ENCODE peak calls at places on chromosomes 7 and 10, in five cellular contexts. R is K562, J is H1, T is HepG2, Y is HCT116. S is an unnamed sample.

GRCh38 chr7:35695987-35696386 is 1.1 kb upstream of the HERPUD2 start:
- DNase-seq in J (no peak), T (no peak), Y (no peak), R (no peak), S (no peak)

GRCh38 chr10:131818510-131819234 is 82.1 kb upstream of the PPP2R2D start:
- DNase-seq in T (no peak), R (no peak), Y (no peak), J (peak; percentile 39), S (no peak)

GRCh38 chr7:157520249-157520648 is 183.4 kb downstream of the DNAJB6 start:
- DNase-seq in J (peak; percentile 38), T (no peak), Y (no peak), R (no peak), S (no peak)

GRCh38 chr10:84432891-84433290 is 104.5 kb downstream of the CCSER2 start:
- DNase-seq in R (no peak), T (no peak), Y (no peak), J (no peak), S (no peak)

GRCh38 chr7:155205368-155206285 is 92.1 kb upstream of the INSIG1 start:
- DNase-seq in R (peak; percentile 100), J (peak; percentile 55), T (no peak), Y (peak; percentile 91), S (no peak)

GRCh38 chr10:343231-344215 is 208.3 kb downstream of the ZMYND11 start:
- DNase-seq in J (no peak), Y (no peak), T (no peak), R (no peak), S (no peak)

GRCh38 chr10:79068562-79069324 is at the start of gene ZMIZ1:
- DNase-seq in R (peak; percentile 88), J (peak; percentile 92), T (peak; percentile 88), Y (peak; percentile 83), S (peak; percentile 73)

GRCh38 chr10:80172896-80173295 is 32.4 kb downstream of the ANXA11 start:
- DNase-seq in T (no peak), J (no peak), R (no peak), Y (no peak), S (no peak)

GRCh38 chr10:118768041-118768933 is 13.5 kb upstream of the CACUL1 start:
- DNase-seq in J (no peak), Y (no peak), R (no peak), T (no peak), S (no peak)

GRCh38 chr7:151207315-151207714 is 3.0 kb downstream of the H2BK1 start:
- DNase-seq in J (no peak), Y (no peak), T (no peak), R (no peak), S (no peak)

GRCh38 chr7:46558482-46559193 is 637.6 kb upstream of the IGFBP3 start:
- DNase-seq in R (no peak), Y (no peak), T (no peak), J (no peak), S (no peak)

GRCh38 chr7:76225951-76226350 is 24.3 kb downstream of the SRRM3 start:
- DNase-seq in J (no peak), T (peak; percentile 28), R (no peak), Y (no peak), S (no peak)

GRCh38 chr7:44153948-44154335 is 12.8 kb upstream of the MYL7 start:
- DNase-seq in J (no peak), T (no peak), Y (no peak), R (no peak), S (no peak)

GRCh38 chr7:116978006-116978405 is 24.7 kb downstream of the ST7 start:
- DNase-seq in R (no peak), T (no peak), Y (no peak), J (no peak), S (no peak)

GRCh38 chr7:116977172-116977571 is 23.9 kb downstream of the ST7 start:
- DNase-seq in Y (no peak), R (no peak), T (no peak), J (no peak), S (no peak)

GRCh38 chr7:116981887-116982430 is 28.7 kb downstream of the ST7 start:
- DNase-seq in J (no peak), Y (no peak), T (no peak), R (no peak), S (no peak)

GRCh38 chr7:116980354-116980753 is 27.1 kb downstream of the ST7 start:
- DNase-seq in Y (no peak), J (no peak), T (peak; percentile 23), R (no peak), S (no peak)

DNA sequence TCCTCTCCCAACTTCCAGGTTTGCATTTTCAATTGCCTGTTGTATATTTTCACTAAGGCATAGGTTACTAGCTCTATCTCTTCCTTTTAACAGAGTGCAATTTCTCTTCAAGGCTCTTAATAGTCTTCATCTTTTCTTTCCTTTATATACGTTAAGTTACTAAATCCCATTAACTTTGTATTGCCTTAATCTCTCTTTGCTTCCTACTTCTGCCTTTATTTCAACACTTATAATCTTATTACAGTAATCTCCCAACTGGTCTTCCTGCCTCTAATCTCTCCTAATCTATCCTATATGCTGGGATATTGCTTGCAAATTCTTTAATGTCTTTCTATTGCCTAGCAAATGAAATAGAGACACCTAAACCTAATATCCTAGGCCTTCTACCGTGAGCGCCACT is 26.1 kb downstream of the ST7 start:
- DNase-seq in J (no peak), T (no peak), Y (no peak), R (no peak), S (no peak)
- TF ChIP-seq ZNF274 in J (no peak), T (no peak), Y (no peak), R (no peak), S (no peak)

GRCh38 chr10:48442090-48442808 is 135.8 kb downstream of the MAPK8 start:
- DNase-seq in T (no peak), R (no peak), Y (no peak), J (peak; percentile 39), S (no peak)

GRCh38 chr10:48437546-48437945 is 131.1 kb downstream of the MAPK8 start:
- DNase-seq in Y (no peak), J (no peak), T (no peak), R (no peak), S (no peak)

GRCh38 chr10:48439581-48440041 is 133.1 kb downstream of the MAPK8 start:
- DNase-seq in R (no peak), Y (no peak), T (peak; percentile 65), J (no peak), S (no peak)

GRCh38 chr10:48440771-48441170 is 134.3 kb downstream of the MAPK8 start:
- DNase-seq in Y (no peak), J (no peak), R (no peak), T (no peak), S (no peak)

DNA sequence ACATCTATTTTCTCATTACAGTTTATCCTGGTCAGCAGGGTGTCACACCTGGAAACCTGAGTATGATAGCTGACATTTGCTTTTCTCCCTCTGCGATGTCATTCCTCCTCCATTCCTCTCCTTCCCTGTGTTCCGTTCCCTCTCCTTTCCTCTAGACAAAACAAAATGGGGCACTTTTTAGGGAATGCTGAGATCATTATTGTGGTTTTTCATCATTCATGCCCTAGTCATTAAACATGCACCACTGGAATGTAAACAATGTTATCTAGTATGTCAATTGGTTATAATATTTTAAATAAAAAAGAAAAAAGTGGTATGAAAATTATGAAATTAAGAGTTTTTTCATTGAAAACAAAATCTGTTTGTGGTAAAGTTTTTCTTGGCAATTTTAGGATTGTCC is 132.6 kb downstream of the MAPK8 start:
- DNase-seq in J (no peak), Y (no peak), T (no peak), R (no peak), S (no peak)
- TF ChIP-seq ZNF274 in J (no peak), Y (no peak), T (no peak), R (no peak), S (no peak)

GRCh38 chr7:115040526-115040925 is 118.6 kb downstream of the MDFIC start:
- DNase-seq in J (no peak), Y (no peak), T (no peak), R (no peak), S (no peak)

GRCh38 chr7:115047968-115048720 is 126.2 kb downstream of the MDFIC start:
- DNase-seq in Y (no peak), T (no peak), R (no peak), J (no peak), S (no peak)

GRCh38 chr7:115044224-115044623 is 122.3 kb downstream of the MDFIC start:
- DNase-seq in T (no peak), R (no peak), J (no peak), Y (no peak), S (no peak)

GRCh38 chr7:115042596-115042995 is 120.7 kb downstream of the MDFIC start:
- DNase-seq in J (no peak), T (no peak), R (no peak), Y (no peak), S (no peak)

GRCh38 chr7:115043605-115044004 is 121.7 kb downstream of the MDFIC start:
- DNase-seq in Y (no peak), J (no peak), R (no peak), T (no peak), S (no peak)
- TF ChIP-seq ZNF274 in Y (no peak), J (no peak), R (no peak), T (no peak), S (no peak)

GRCh38 chr7:149804106-149804505 is 30.7 kb upstream of the ZNF467 start:
- DNase-seq in T (no peak), Y (no peak), R (no peak), J (no peak), S (no peak)
- TF ChIP-seq ZNF274 in T (no peak), Y (no peak), R (no peak), J (no peak), S (no peak)

DNA sequence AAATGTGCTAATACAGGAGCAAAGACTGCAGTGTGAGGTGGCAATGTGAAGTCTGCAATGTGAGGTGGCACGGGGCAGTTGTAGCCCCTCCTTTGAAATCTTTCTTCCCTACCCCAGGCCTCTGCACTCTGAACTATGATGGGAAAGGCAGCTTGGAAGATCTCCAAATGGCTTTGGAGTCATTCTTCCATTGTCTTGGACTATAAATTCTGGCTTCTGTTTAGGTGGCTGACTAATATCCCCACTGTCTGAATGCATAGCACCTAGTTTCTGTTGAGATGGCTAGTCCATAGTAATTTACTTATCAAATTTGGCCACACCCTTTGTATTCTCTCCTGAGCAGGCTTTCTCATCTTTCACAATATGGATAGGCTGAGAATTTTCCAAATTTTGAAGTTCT is 175.0 kb downstream of the CFTR start:
- DNase-seq in Y (no peak), R (no peak), J (no peak), T (no peak), S (no peak)
- TF ChIP-seq ZNF274 in Y (no peak), R (no peak), J (no peak), T (no peak), S (no peak)

S was measured in NT2/D1.